ENCODE peak calls at places on chromosomes 5 and 9, in four cellular contexts. X is HT1080, K is left lung, S is fibroblast of pulmonary artery. N is an unnamed sample.

GRCh38 chr5:161190086-161190485 is 338.1 kb upstream of the ATP10B start:
- DNase-seq in X (no peak), K (no peak), S (no peak), N (no peak)

GRCh38 chr5:55593115-55593472 is 58.3 kb upstream of the PLPP1 start:
- DNase-seq in S (no peak), K (no peak), X (no peak), N (peak)

GRCh38 chr5:12323637-12324229 is 419.5 kb upstream of the CTNND2 start:
- DNase-seq in K (no peak), S (no peak), X (no peak), N (no peak)

GRCh38 chr5:1415059-1415425 is 30.2 kb downstream of the SLC6A3 start:
- DNase-seq in X (no peak), S (no peak), K (peak), N (no peak)

GRCh38 chr5:66170196-66170919 is 26.3 kb downstream of the SREK1 start:
- DNase-seq in X (no peak), K (no peak), S (no peak), N (no peak)

GRCh38 chr9:105694848-105695581 is 674 bp downstream of the TMEM38B start:
- DNase-seq in K (peak), S (peak), X (peak), N (peak)

GRCh38 chr9:123867971-123868370 is 62.0 kb downstream of the DENND1A start:
- DNase-seq in S (no peak), K (no peak), X (no peak), N (no peak)

GRCh38 chr9:33458444-33458843 is 11.1 kb upstream of the AQP3 start:
- DNase-seq in K (no peak), X (peak), S (no peak), N (peak)

GRCh38 chr9:124784503-124784902 is 7.6 kb downstream of the OLFML2A start:
- DNase-seq in K (no peak), X (peak), S (peak), N (peak)

GRCh38 chr9:117412006-117412715 is 2.7 kb downstream of the ASTN2 start:
- DNase-seq in S (no peak), X (no peak), K (no peak), N (no peak)

GRCh38 chr9:8693147-8693921 is 893.8 kb upstream of the DMAC1 start:
- DNase-seq in S (no peak), X (no peak), K (no peak), N (no peak)

GRCh38 chr5:124463840-124464239 is 282.6 kb downstream of the ZNF608 start:
- DNase-seq in S (no peak), X (no peak), K (no peak), N (no peak)

GRCh38 chr5:67211926-67212325 is 15.3 kb upstream of the CD180 start:
- DNase-seq in S (peak), X (peak), K (no peak), N (peak)

GRCh38 chr5:38607930-38608545 is 51.6 kb upstream of the LIFR start:
- DNase-seq in K (no peak), X (no peak), S (peak), N (no peak)

GRCh38 chr5:101995585-101995984 is 300.5 kb downstream of the SLCO4C1 start:
- DNase-seq in S (no peak), K (no peak), X (no peak), N (peak)

GRCh38 chr5:145450286-145450969 is 384.7 kb downstream of the PRELID2 start:
- DNase-seq in S (no peak), K (no peak), X (peak), N (no peak)

GRCh38 chr5:137847699-137848098 is 20.0 kb upstream of the MYOT start:
- DNase-seq in K (no peak), S (no peak), X (no peak), N (no peak)

GRCh38 chr5:173165193-173165988 is 21.1 kb downstream of the BNIP1 start:
- DNase-seq in X (no peak), S (no peak), K (no peak), N (no peak)

GRCh38 chr9:92988215-92988731 is 41.0 kb downstream of the FGD3 start:
- DNase-seq in K (no peak), X (no peak), S (no peak), N (peak)

GRCh38 chr5:143105216-143105905 is 298.1 kb downstream of the NR3C1 start:
- DNase-seq in K (no peak), S (no peak), X (no peak), N (no peak)

GRCh38 chr5:43110606-43111170 is 10.0 kb upstream of the ZNF131 start:
- DNase-seq in K (no peak), X (no peak), S (no peak), N (no peak)

GRCh38 chr5:134438641-134439621 is 27.2 kb upstream of the CDKN2AIPNL start:
- DNase-seq in S (peak), K (peak), X (peak), N (peak)